ENCODE peak calls at places on chromosome 22, in four cellular contexts. C is dorsolateral prefrontal cortex, N is stomach, Z is right atrium auricular region. I is an unnamed sample.

GRCh38 chr22:50469377-50470305 is 5.2 kb downstream of the SBF1 start:
- DNase-seq in Z (no peak), C (no peak), N (peak; percentile 83), I (no peak)

GRCh38 chr22:43956805-43957463 is 1.7 kb downstream of the SAMM50 start:
- DNase-seq in C (no peak), N (no peak), Z (no peak), I (no peak)

GRCh38 chr22:41366323-41367014 is 15.3 kb upstream of the TEF start:
- DNase-seq in Z (peak; percentile 61), C (no peak), N (no peak), I (no peak)

GRCh38 chr22:48047722-48048500 is 1285.5 kb downstream of the TBC1D22A start:
- DNase-seq in Z (peak; percentile 46), C (no peak), N (no peak), I (no peak)

GRCh38 chr22:22684605-22685561 is 40.5 kb downstream of the GGTLC2 start:
- DNase-seq in Z (no peak), C (no peak), N (no peak), I (no peak)

GRCh38 chr22:40240671-40241070 is 62.9 kb downstream of the TNRC6B start:
- DNase-seq in Z (no peak), N (no peak), C (no peak), I (no peak)

GRCh38 chr22:30435674-30436126 is 10.1 kb downstream of the MTFP1 start:
- DNase-seq in Z (no peak), N (peak; percentile 56), C (no peak), I (no peak)

GRCh38 chr22:26127126-26127525 is 42.1 kb upstream of the SEZ6L start:
- DNase-seq in N (no peak), Z (no peak), C (no peak), I (no peak)

GRCh38 chr22:22934543-22935055 is 47.0 kb downstream of the IGLL5 start:
- DNase-seq in Z (no peak), N (no peak), C (no peak), I (no peak)

GRCh38 chr22:40463727-40464126 is 93.3 kb downstream of the SGSM3 start:
- DNase-seq in N (no peak), Z (no peak), C (no peak), I (no peak)

GRCh38 chr22:19847345-19847632 is 7.4 kb downstream of the GNB1L start:
- DNase-seq in Z (no peak), C (no peak), N (no peak), I (no peak)

GRCh38 chr22:47918276-47918928 is 1156.0 kb downstream of the TBC1D22A start:
- DNase-seq in N (no peak), C (no peak), Z (no peak), I (no peak)

GRCh38 chr22:23353696-23354095 is 173.4 kb downstream of the BCR start:
- DNase-seq in C (no peak), N (no peak), Z (no peak), I (no peak)

GRCh38 chr22:40463017-40463631 is 92.7 kb downstream of the SGSM3 start:
- DNase-seq in N (no peak), Z (no peak), C (no peak), I (no peak)

GRCh38 chr22:31090217-31091085 is 9.3 kb downstream of the SMTN start:
- DNase-seq in C (no peak), N (no peak), Z (no peak), I (peak; percentile 91)

GRCh38 chr22:49353185-49353584 is 474.5 kb downstream of the BRD1 start:
- DNase-seq in C (no peak), N (peak; percentile 16), Z (no peak), I (peak; percentile 41)

GRCh38 chr22:19840955-19841640 is 13.6 kb downstream of the GNB1L start:
- DNase-seq in N (no peak), C (no peak), Z (no peak), I (no peak)

GRCh38 chr22:49181431-49181830 is 646.2 kb downstream of the BRD1 start:
- DNase-seq in Z (no peak), N (no peak), C (no peak), I (no peak)

GRCh38 chr22:29798318-29798717 is 31.1 kb downstream of the UQCR10 start:
- DNase-seq in C (no peak), N (no peak), Z (no peak), I (no peak)

GRCh38 chr22:46588279-46589140 is 31.7 kb upstream of the GRAMD4 start:
- DNase-seq in Z (no peak), N (no peak), C (no peak), I (no peak)
- H3K27ac ChIP-seq in Z (peak overlapping the region; percentile 94), N (peak overlapping the region; percentile 22), C (no peak overlapping the region), I (no peak overlapping the region)

GRCh38 chr22:37533995-37534394 is 14.8 kb upstream of the CARD10 start:
- DNase-seq in C (no peak), Z (no peak), N (no peak), I (no peak)
- H3K4me3 ChIP-seq in C (no peak overlapping the region), Z (no peak overlapping the region), N (no peak overlapping the region), I (no peak overlapping the region)

GRCh38 chr22:27416553-27417427 is 384.8 kb downstream of the MN1 start:
- DNase-seq in Z (no peak), N (peak; percentile 34), C (no peak), I (no peak)
- TF ChIP-seq CTCF in Z (no peak), N (no peak), C (no peak), I (no peak)

GRCh38 chr22:20992456-20993303 is 9.2 kb downstream of the THAP7 start:
- DNase-seq in Z (no peak), N (no peak), C (no peak), I (no peak)
- H3K27ac ChIP-seq in Z (no peak overlapping the region), N (no peak overlapping the region), C (no peak overlapping the region), I (no peak overlapping the region)

DNA sequence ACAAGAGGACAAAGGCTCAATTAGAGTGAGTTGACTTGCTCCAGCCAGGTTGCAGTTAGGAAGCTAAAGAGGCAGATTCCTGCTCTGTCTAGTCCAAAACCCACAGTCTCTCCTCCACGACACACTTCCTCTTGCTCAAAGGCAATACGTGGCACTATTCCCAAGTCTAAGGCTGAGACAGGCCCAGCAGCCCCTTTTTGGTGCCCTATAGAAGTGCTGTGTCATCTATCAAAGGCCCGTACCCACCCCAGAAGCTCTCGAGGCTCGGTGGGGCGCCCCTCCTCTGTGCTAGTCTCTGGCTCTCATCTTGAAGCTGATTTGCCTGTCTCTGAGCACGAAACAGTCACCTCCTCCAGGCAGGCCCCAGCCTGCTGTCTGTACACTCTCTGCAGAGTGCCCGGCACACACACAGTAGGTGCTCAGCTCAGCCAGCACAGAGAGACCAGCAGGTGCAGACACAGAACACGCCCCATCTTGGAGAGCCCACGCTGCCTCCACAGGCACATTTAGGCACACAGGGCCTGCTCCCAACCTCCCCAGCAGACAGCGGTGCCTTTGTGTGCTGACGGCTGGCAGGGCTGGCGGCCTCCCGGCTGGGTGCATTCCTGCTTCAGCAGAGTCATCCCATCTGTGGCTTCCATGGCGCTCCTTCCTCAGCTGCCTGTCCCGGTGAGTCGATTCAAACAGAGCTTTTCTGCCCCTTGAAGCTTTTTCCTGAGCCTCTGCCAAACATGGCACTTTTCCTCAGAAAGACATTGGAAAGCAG is 52.7 kb downstream of the MYH9 start:
- DNase-seq in N (no peak), Z (no peak), C (peak; percentile 86), I (no peak)
- H3K4me3 ChIP-seq in N (no peak overlapping the region), Z (no peak overlapping the region), C (peak overlapping the region; percentile 46), I (peak overlapping the region; percentile 39)

GRCh38 chr22:42881982-42882656 is 25.0 kb upstream of the ARFGAP3 start:
- DNase-seq in C (no peak), N (peak; percentile 69), Z (no peak), I (no peak)

GRCh38 chr22:42878561-42879305 is 21.7 kb upstream of the ARFGAP3 start:
- DNase-seq in C (no peak), N (no peak), Z (no peak), I (no peak)

GRCh38 chr22:42879371-42880021 is 22.4 kb upstream of the ARFGAP3 start:
- DNase-seq in Z (no peak), C (no peak), N (no peak), I (no peak)

GRCh38 chr22:42881298-42881697 is 24.2 kb upstream of the ARFGAP3 start:
- DNase-seq in N (no peak), Z (no peak), C (no peak), I (no peak)

GRCh38 chr22:42880815-42881214 is 23.7 kb upstream of the ARFGAP3 start:
- DNase-seq in N (no peak), Z (no peak), C (no peak), I (no peak)
- TF ChIP-seq CTCF in N (no peak), Z (no peak), C (no peak), I (no peak)

DNA sequence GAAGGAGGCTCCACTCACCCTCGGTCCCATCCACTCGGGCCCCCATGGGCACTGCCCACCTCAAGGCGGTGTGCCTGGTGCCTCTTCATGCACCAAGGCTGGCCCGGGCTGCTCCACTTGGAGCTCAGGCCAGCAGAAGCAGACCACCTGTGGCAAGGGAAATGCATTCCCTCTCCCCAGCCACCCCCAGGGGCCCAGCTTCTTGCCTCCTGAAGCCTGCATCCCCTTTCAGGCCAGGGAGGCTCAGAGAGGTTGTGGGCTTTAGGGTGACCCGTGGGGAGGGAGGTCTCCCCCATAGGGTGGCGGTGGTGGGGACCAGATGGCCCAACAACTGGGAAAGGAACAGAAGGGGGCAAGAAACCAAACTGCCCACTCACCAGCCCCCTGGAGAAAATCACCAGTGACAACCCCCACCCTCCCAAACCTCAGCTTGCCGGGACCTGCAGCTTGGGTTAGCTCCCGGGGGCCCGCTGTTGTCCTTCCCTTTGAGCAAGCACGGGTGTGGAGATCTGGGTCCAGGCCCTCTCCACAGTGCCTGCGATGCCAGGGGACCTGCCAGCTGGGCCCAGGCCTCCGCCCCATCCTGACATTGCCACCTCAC is 8.4 kb downstream of the CBX6 start:
- DNase-seq in C (no peak), Z (no peak), N (no peak), I (peak; percentile 66)
- H3K27ac ChIP-seq in C (no peak overlapping the region), Z (no peak overlapping the region), N (peak overlapping the region; percentile 78), I (peak overlapping the region; percentile 45)

GRCh38 chr22:24683671-24684070 is 80.7 kb downstream of the GGT1 start:
- DNase-seq in Z (no peak), C (no peak), N (no peak), I (no peak)

GRCh38 chr22:24686280-24686679 is 83.3 kb downstream of the GGT1 start:
- DNase-seq in C (no peak), N (no peak), Z (no peak), I (no peak)

GRCh38 chr22:24681236-24681635 is 78.2 kb downstream of the GGT1 start:
- DNase-seq in Z (no peak), C (no peak), N (no peak), I (no peak)

GRCh38 chr22:24688294-24688693 is 85.3 kb downstream of the GGT1 start:
- DNase-seq in Z (no peak), C (no peak), N (no peak), I (no peak)

GRCh38 chr22:24685804-24686203 is 82.8 kb downstream of the GGT1 start:
- DNase-seq in N (no peak), C (no peak), Z (no peak), I (no peak)
- H3K4me3 ChIP-seq in N (peak overlapping the region; percentile 20), C (peak overlapping the region; percentile 54), Z (no peak overlapping the region), I (peak overlapping the region; percentile 60)

GRCh38 chr22:36881504-36882245 is 20.9 kb downstream of the NCF4 start:
- DNase-seq in Z (no peak), C (no peak), N (no peak), I (no peak)
- TF ChIP-seq CTCF in Z (no peak), C (no peak), N (no peak), I (no peak)

I was measured in coronary artery.